ENCODE peak calls at places on chromosomes 4 and X, in four cellular contexts. D, B, W and Q are unnamed samples. For H3K36me3, the result is how much of the 10 kb centered on the place peaks cover.

GRCh38 chrX:137424679-137425078 is 141.2 kb upstream of the ZIC3 start:
- DNase-seq in D (no peak), B (no peak), W (no peak), Q (no peak)

GRCh38 chrX:153609917-153610833 is 11.2 kb upstream of the CCNQ start:
- DNase-seq in D (peak), B (peak), W (peak), Q (peak)

GRCh38 chrX:31038585-31039326 is 33.1 kb downstream of the FTHL17 start:
- DNase-seq in D (no peak), B (no peak), W (peak), Q (peak)

GRCh38 chr4:176927664-176928063 is 134.9 kb upstream of the VEGFC start:
- DNase-seq in D (no peak), B (no peak), W (no peak), Q (no peak)

GRCh38 chr4:25814323-25814722 is 48.5 kb downstream of the SEL1L3 start:
- DNase-seq in D (no peak), B (no peak), W (no peak), Q (no peak)

GRCh38 chr4:99321241-99322191 is at the start of gene ADH1B:
- DNase-seq in D (no peak), B (no peak), W (peak), Q (no peak)

GRCh38 chr4:112343330-112343729 is 46.2 kb downstream of the ALPK1 start:
- DNase-seq in D (no peak), B (no peak), W (no peak), Q (no peak)

GRCh38 chrX:16488959-16489358 is 161.0 kb upstream of the S100G start:
- DNase-seq in D (no peak), B (no peak), W (no peak), Q (no peak)

GRCh38 chr4:15003441-15003890 is 1.2 kb downstream of the CPEB2 start:
- DNase-seq in D (peak), B (peak), W (peak), Q (peak)

DNA sequence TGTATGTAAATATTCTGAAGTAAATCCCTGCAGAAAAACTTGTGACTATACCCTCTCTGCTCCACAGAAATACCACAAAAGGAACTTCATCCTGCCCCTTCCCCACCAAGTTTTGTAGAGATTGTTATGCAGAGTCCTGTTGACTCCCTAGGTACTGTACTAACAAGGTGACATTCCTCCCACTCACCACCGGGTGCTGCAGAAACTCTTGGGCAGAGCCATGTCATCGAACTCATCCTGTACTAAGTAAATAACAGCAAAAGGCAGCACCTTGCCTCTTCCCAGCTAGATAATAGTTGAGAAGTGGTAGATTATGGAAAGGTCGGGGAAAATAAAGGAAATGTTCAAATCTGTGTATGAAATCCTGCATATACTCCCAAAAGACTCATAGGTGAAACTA is 233.3 kb downstream of the STPG2 start:
- DNase-seq in D (peak), B (no peak), W (no peak), Q (no peak)
- TF ChIP-seq CTCF in D (no peak), B (no peak), W (no peak), Q (no peak)

DNA sequence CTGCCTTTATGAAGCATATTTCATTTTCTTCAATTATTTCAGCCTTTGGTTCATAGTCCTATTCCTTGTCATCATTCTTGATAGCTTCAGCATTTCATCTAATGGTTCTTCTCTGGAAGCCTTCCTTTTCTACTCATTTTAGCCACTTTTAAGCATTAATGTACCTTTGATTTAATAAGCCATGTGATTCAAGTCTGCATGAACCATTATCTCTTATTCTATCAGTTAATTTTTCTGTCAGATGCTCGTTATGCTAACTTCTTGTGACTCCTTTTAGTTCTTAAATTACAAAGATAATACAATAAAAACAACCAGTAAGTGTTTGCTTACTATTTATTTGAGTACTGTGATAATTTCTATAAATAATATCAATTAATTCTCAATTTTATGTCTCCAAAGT is 210.1 kb upstream of the MAB21L2 start:
- DNase-seq in D (no peak), B (no peak), W (no peak), Q (no peak)
- H3K36me3 ChIP-seq in D (under half), B (under half), W (under half), Q (under half)

DNA sequence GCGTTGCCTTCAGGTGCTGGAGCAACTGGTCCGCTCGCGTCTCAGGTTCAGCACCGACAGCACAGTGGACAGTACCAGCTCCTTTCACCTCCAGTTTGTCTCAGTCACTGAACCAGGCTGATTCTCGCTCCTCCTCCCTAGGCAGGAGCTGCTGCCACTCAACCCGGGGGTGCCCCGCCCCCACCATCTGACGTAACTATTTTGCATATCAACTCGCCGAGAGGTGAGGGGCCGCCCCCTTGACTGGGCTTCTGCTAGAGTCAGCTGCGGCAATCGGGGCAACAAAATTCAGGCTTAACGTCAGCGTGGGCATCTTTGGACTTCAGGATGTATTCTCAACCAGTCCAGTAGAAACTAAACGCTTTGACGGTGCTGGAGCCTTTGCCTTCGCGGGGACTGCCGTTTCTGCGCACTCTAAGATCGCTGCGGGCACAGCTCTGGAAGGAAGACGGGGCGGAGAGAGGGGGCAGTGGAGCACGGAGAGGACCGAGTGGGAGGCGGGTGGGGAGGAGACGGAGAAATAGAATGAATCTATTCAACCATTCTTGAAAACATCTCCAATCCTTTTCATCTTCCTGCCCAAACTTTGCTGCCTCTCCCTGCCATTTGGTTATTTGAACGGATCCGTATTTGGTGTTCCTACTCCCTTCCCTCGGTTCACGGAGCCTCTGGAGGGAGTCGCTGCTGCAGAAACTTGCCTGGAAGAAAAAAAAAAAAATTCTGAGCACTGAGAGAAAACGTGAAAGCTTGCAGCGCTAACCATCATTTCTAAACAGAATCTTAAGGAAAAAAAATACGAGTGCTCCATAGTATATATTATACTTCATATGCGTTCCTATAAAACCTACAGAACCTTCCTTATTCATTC is at the start of gene FSTL5:
- DNase-seq in D (peak), B (peak), W (peak), Q (peak)
- TF ChIP-seq CTCF in D (no peak), B (no peak), W (no peak), Q (no peak)

GRCh38 chr4:109599046-109599652 is 39.1 kb downstream of the MCUB start:
- DNase-seq in D (no peak), B (no peak), W (no peak), Q (no peak)

GRCh38 chr4:109600431-109600830 is 40.4 kb downstream of the MCUB start:
- DNase-seq in D (no peak), B (no peak), W (no peak), Q (no peak)
- H3K36me3 ChIP-seq in D (under half), B (under half), W (under half), Q (under half)

GRCh38 chr4:7434141-7434765 is 477 bp downstream of the PSAPL1 start:
- DNase-seq in D (peak), B (no peak), W (no peak), Q (no peak)
- TF ChIP-seq CTCF in D (no peak), B (no peak), W (no peak), Q (no peak)

GRCh38 chr4:3215733-3216132 is 33.2 kb upstream of the MSANTD1 start:
- DNase-seq in D (no peak), B (no peak), W (peak), Q (peak)
- H3K36me3 ChIP-seq in D (half or more), B (under half), W (under half), Q (under half)

DNA sequence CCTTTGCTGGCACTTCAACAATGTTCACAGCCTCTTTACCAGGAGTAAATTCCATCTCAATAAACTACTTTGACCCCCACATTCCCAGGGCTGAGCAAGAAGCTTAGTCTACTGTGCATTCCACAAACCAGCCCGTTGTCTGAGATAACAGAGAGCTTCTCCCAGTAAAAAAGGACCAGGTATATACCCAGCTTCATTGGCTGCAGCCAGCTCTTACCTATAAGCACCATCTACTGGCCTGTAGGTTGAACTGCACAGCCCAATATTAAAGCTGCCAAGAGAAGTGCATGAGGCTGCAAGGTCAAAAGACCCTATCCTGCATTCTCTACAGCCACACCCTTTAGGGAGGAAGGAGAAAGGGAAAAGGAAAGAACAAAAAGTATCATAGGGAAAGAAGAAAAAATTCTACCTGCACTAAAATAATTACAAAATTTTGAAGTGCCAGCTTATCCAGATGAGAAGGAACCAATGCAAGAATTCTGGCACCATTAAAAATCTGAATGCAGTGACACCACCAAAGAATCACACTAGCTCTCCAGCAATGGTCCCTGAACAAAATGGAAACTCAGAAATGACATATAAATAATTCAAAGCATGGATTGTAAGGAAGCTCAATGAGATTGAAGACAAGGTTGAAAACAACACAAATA is 45.7 kb upstream of the INTU start:
- DNase-seq in D (no peak), B (no peak), W (peak), Q (peak)
- TF ChIP-seq CTCF in D (peak), B (peak), W (peak), Q (peak)